ENCODE peak calls at places on chromosomes 7 and 10, in six cellular contexts. D is bronchial epithelial cell, Y is right lobe of liver, R is endodermal cell, W is AG04450, S is left ventricle myocardium inferior. L is an unnamed sample.

GRCh38 chr7:92244803-92245486 is 769 bp downstream of the KRIT1 start:
- DNase-seq in D (no peak), Y (no peak), R (no peak), W (no peak), S (no peak), L (no peak)

GRCh38 chr10:24462889-24463552 is 254.1 kb downstream of the KIAA1217 start:
- DNase-seq in D (no peak), Y (no peak), R (no peak), W (no peak), S (no peak), L (no peak)

GRCh38 chr7:117800406-117800805 is 72.8 kb downstream of the CTTNBP2 start:
- DNase-seq in D (no peak), Y (no peak), R (no peak), W (no peak), S (no peak), L (no peak)

GRCh38 chr10:34213805-34214197 is 601.3 kb downstream of the PARD3 start:
- DNase-seq in D (no peak), Y (no peak), R (no peak), W (no peak), S (no peak), L (no peak)

GRCh38 chr10:70935125-70935625 is 46.8 kb upstream of the PCBD1 start:
- DNase-seq in D (no peak), Y (no peak), R (no peak), W (no peak), S (no peak), L (no peak)

GRCh38 chr10:24360286-24361127 is 151.6 kb downstream of the KIAA1217 start:
- DNase-seq in D (peak; percentile 72), Y (peak; percentile 61), R (peak; percentile 88), W (peak; percentile 49), S (peak; percentile 72), L (no peak)

GRCh38 chr7:20651960-20652544 is 36.6 kb downstream of the ABCB5 start:
- DNase-seq in D (peak; percentile 29), Y (no peak), R (no peak), W (no peak), S (no peak), L (no peak)

GRCh38 chr10:45424668-45425404 is 50.8 kb downstream of the ALOX5 start:
- DNase-seq in D (no peak), Y (no peak), R (no peak), W (no peak), S (no peak), L (no peak)

GRCh38 chr10:35998036-35998435 is 355.9 kb upstream of the FZD8 start:
- DNase-seq in D (no peak), Y (no peak), R (no peak), W (no peak), S (no peak), L (no peak)

GRCh38 chr7:129784437-129784782 is 168.3 kb downstream of the UBE2H start:
- DNase-seq in D (no peak), Y (no peak), R (peak; percentile 61), W (no peak), S (no peak), L (no peak)
- H3K4me3 ChIP-seq in D (no peak overlapping the region), Y (no peak overlapping the region), R (no peak overlapping the region), W (no peak overlapping the region), S (peak overlapping the region; percentile 36), L (no peak overlapping the region)

GRCh38 chr10:565146-565545 is 124.3 kb downstream of the DIP2C start:
- DNase-seq in D (no peak), Y (no peak), R (no peak), W (no peak), S (no peak), L (no peak)
- H3K4me3 ChIP-seq in D (no peak overlapping the region), Y (no peak overlapping the region), R (no peak overlapping the region), W (no peak overlapping the region), S (no peak overlapping the region), L (no peak overlapping the region)

DNA sequence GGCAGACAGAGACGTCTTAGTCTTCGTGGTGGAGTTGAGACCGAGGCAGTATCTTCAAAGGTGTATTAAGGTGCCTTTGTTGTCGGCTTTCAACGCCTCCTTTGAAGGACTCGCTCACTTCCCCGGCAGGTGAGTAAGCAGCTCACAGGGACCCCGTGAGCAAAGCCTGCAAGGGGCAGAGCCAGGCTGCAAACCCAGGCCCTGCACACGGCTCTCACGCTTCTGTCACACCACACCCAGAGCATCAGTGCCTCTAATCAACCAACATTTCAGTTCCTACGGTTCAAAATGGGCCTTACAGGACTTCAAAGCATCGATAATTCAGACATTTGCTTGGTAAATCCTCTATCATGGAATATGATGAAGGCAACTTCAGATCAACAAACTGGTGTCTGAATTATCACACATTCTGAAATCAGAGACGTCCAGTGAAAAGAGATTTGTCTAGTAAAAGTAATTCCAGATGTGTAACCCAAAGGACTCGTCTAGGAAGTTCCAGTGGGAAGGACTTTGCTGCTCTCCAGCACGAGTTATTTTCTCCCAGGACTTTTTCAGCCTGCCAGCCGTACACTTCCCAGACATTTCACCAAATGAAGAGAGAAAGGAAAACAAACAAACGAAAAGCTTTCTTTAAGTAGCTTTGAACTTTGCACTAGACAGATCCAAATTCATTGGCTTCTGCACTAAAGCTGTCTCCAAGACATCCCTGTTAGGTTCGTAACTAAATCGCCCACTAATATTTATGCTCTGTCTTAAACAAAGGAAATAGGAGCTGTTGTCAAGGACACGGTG is 64.6 kb upstream of the INSIG1 start:
- DNase-seq in D (no peak), Y (no peak), R (no peak), W (peak; percentile 33), S (no peak), L (no peak)
- H3K4me3 ChIP-seq in D (no peak overlapping the region), Y (no peak overlapping the region), R (no peak overlapping the region), W (no peak overlapping the region), S (no peak overlapping the region), L (no peak overlapping the region)

GRCh38 chr7:45575501-45576248 is 1.5 kb downstream of the ADCY1 start:
- DNase-seq in D (no peak), Y (no peak), R (peak; percentile 69), W (no peak), S (no peak), L (no peak)

GRCh38 chr7:45574521-45575500 is 643 bp downstream of the ADCY1 start:
- DNase-seq in D (peak; percentile 16), Y (peak; percentile 51), R (peak; percentile 80), W (no peak), S (peak; percentile 35), L (no peak)

GRCh38 chr7:45570797-45571196 is 3.4 kb upstream of the ADCY1 start:
- DNase-seq in D (no peak), Y (no peak), R (peak; percentile 16), W (no peak), S (no peak), L (no peak)

GRCh38 chr7:45573636-45574470 is at the start of gene ADCY1:
- DNase-seq in D (no peak), Y (no peak), R (peak; percentile 73), W (no peak), S (peak; percentile 38), L (no peak)

GRCh38 chr7:45573199-45573598 is 969 bp upstream of the ADCY1 start:
- DNase-seq in D (no peak), Y (no peak), R (peak; percentile 46), W (no peak), S (no peak), L (no peak)
- H3K4me3 ChIP-seq in D (no peak overlapping the region), Y (no peak overlapping the region), R (no peak overlapping the region), W (no peak overlapping the region), S (no peak overlapping the region), L (no peak overlapping the region)

GRCh38 chr10:79299397-79300370 is 47.6 kb upstream of the PPIF start:
- DNase-seq in D (no peak), Y (no peak), R (no peak), W (peak; percentile 41), S (no peak), L (peak; percentile 33)

GRCh38 chr10:79293841-79294705 is 53.2 kb upstream of the PPIF start:
- DNase-seq in D (peak; percentile 84), Y (no peak), R (no peak), W (peak; percentile 18), S (no peak), L (no peak)

GRCh38 chr10:79298403-79299244 is 48.6 kb upstream of the PPIF start:
- DNase-seq in D (peak; percentile 94), Y (no peak), R (no peak), W (peak; percentile 91), S (no peak), L (peak; percentile 91)

GRCh38 chr10:79295593-79295992 is 51.7 kb upstream of the PPIF start:
- DNase-seq in D (no peak), Y (no peak), R (no peak), W (no peak), S (no peak), L (no peak)

GRCh38 chr10:79296431-79296830 is 50.8 kb upstream of the PPIF start:
- DNase-seq in D (no peak), Y (no peak), R (no peak), W (no peak), S (no peak), L (no peak)
- H3K4me3 ChIP-seq in D (no peak overlapping the region), Y (no peak overlapping the region), R (no peak overlapping the region), W (no peak overlapping the region), S (no peak overlapping the region), L (no peak overlapping the region)

GRCh38 chr7:43658718-43659548 is 70.4 kb downstream of the COA1 start:
- DNase-seq in D (peak; percentile 83), Y (no peak), R (no peak), W (no peak), S (no peak), L (peak; percentile 60)
- H3K4me3 ChIP-seq in D (no peak overlapping the region), Y (no peak overlapping the region), R (no peak overlapping the region), W (no peak overlapping the region), S (no peak overlapping the region), L (no peak overlapping the region)